ENCODE peak calls at places on chromosome 4, in four cellular contexts. U is AG08396, T is NCI-H460, K is endothelial cell. I is an unnamed sample.

GRCh38 chr4:174450051-174450450 is 72.2 kb downstream of the HPGD start:
- DNase-seq in U (no peak), T (no peak), K (no peak), I (no peak)

GRCh38 chr4:3808597-3808996 is 42.4 kb downstream of the ADRA2C start:
- DNase-seq in U (no peak), T (no peak), K (no peak), I (no peak)

GRCh38 chr4:82217986-82218715 is 155.6 kb downstream of the HNRNPD start:
- DNase-seq in U (no peak), T (no peak), K (no peak), I (no peak)

GRCh38 chr4:41256740-41257256 is at the start of gene UCHL1:
- DNase-seq in U (peak; percentile 73), T (peak; percentile 94), K (peak; percentile 93), I (no peak)

GRCh38 chr4:116500225-116500624 is 585.2 kb downstream of the TRAM1L1 start:
- DNase-seq in U (no peak), T (no peak), K (no peak), I (no peak)

GRCh38 chr4:173518419-173519102 is 11.5 kb downstream of the HAND2 start:
- DNase-seq in U (no peak), T (no peak), K (no peak), I (no peak)

GRCh38 chr4:105196523-105197145 is 50.0 kb downstream of the TET2 start:
- DNase-seq in U (no peak), T (no peak), K (no peak), I (no peak)

GRCh38 chr4:82643994-82644730 is 82.4 kb upstream of the TMEM150C start:
- DNase-seq in U (no peak), T (no peak), K (no peak), I (no peak)

GRCh38 chr4:112060212-112060611 is 85.0 kb upstream of the FAM241A start:
- DNase-seq in U (no peak), T (peak; percentile 29), K (peak; percentile 18), I (no peak)

GRCh38 chr4:172202480-172203076 is 389.4 kb downstream of the GALNTL6 start:
- DNase-seq in U (peak; percentile 14), T (peak; percentile 36), K (no peak), I (no peak)

GRCh38 chr4:189081831-189082230 is 858.8 kb upstream of the FRG1 start:
- DNase-seq in U (no peak), T (no peak), K (no peak), I (no peak)

GRCh38 chr4:176794151-176794550 is 1.4 kb upstream of the VEGFC start:
- DNase-seq in U (peak; percentile 76), T (peak; percentile 56), K (no peak), I (no peak)

GRCh38 chr4:86302242-86302641 is 57.6 kb downstream of the MAPK10 start:
- DNase-seq in U (no peak), T (no peak), K (peak; percentile 44), I (no peak)

GRCh38 chr4:1711055-1711905 is 839 bp downstream of the SLBP start:
- DNase-seq in U (peak; percentile 71), T (no peak), K (peak; percentile 44), I (peak; percentile 33)

GRCh38 chr4:5036239-5036638 is 15.0 kb upstream of the STK32B start:
- DNase-seq in U (no peak), T (no peak), K (no peak), I (no peak)

GRCh38 chr4:3212391-3213100 is 36.4 kb upstream of the MSANTD1 start:
- DNase-seq in U (no peak), T (no peak), K (no peak), I (no peak)

GRCh38 chr4:182111586-182111985 is 131.6 kb upstream of the TENM3 start:
- DNase-seq in U (no peak), T (no peak), K (no peak), I (no peak)